ENCODE peak calls at places on chromosomes 3 and 15, in seven cellular contexts. Z is BJ; H is adrenal gland; V is GM23248; J is K562; X is hepatocyte; P is CD8-positive, alpha-beta memory T cell. C is an unnamed sample.

GRCh38 chr3:105222568-105223093 is 144.1 kb upstream of the ALCAM start:
- DNase-seq in Z (no peak), X (no peak), P (no peak), J (no peak), H (no peak), V (no peak), C (no peak)

GRCh38 chr3:53109190-53109589 is 21.0 kb downstream of the RFT1 start:
- DNase-seq in H (no peak), Z (peak; percentile 63), P (no peak), X (no peak), J (no peak), V (peak; percentile 89), C (peak; percentile 97)

GRCh38 chr15:89442671-89443307 is 53.6 kb downstream of the RHCG start:
- DNase-seq in Z (no peak), H (peak; percentile 53), J (peak; percentile 79), V (peak; percentile 67), P (no peak), X (peak; percentile 72), C (peak; percentile 33)

GRCh38 chr3:174302746-174303315 is 556.3 kb upstream of the NAALADL2 start:
- DNase-seq in V (no peak), P (no peak), X (no peak), H (no peak), J (no peak), Z (no peak), C (no peak)

GRCh38 chr3:185781759-185782158 is 43.1 kb downstream of the IGF2BP2 start:
- DNase-seq in V (peak; percentile 71), Z (no peak), P (no peak), J (no peak), H (no peak), X (no peak), C (peak; percentile 55)

GRCh38 chr15:29736745-29737023 is 85.6 kb downstream of the TJP1 start:
- DNase-seq in J (no peak), H (peak; percentile 50), P (no peak), Z (no peak), V (peak; percentile 23), X (peak; percentile 49), C (peak; percentile 81)

GRCh38 chr3:142087676-142088075 is 61.7 kb downstream of the TFDP2 start:
- DNase-seq in V (peak; percentile 78), J (no peak), Z (peak; percentile 28), H (no peak), X (no peak), P (no peak), C (peak; percentile 81)

GRCh38 chr3:154904328-154904727 is 175.8 kb upstream of the MME start:
- DNase-seq in H (no peak), P (no peak), V (peak; percentile 53), X (peak; percentile 13), Z (no peak), J (peak; percentile 7), C (peak; percentile 39)

GRCh38 chr15:92914103-92914499 is 14.0 kb downstream of the CHD2 start:
- DNase-seq in X (no peak), Z (no peak), P (no peak), H (no peak), V (no peak), J (no peak), C (no peak)
- H3K4me3 ChIP-seq in X (no peak overlapping the region), Z (no peak overlapping the region), P (peak overlapping the region; percentile 63), H (no peak overlapping the region), V (no peak overlapping the region), J (no peak overlapping the region), C (no peak overlapping the region)

DNA sequence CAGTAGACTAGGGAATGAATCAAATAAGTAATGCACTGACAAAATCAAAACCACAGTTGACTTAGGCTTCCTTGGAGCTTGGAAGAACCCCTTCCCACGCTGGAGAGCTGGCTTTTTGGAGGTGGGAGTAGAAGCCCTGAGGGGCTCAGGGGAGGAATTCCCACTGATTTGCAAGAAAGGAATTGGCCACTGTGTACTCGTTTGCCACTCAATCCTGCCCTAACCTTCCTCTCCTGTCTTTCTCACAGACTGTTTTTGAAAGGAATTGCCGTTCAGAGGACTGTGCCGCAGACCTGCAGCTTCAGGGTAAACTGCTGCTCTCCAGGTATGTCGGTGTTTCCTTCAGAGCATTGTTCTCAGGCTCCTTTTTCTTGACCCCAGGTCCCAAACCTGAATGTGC is 208.2 kb upstream of the CTDSPL start:
- DNase-seq in J (no peak), H (no peak), P (no peak), X (no peak), V (no peak), Z (no peak), C (no peak)
- H3K4me3 ChIP-seq in J (no peak overlapping the region), H (no peak overlapping the region), P (no peak overlapping the region), X (no peak overlapping the region), V (no peak overlapping the region), Z (no peak overlapping the region), C (no peak overlapping the region)

DNA sequence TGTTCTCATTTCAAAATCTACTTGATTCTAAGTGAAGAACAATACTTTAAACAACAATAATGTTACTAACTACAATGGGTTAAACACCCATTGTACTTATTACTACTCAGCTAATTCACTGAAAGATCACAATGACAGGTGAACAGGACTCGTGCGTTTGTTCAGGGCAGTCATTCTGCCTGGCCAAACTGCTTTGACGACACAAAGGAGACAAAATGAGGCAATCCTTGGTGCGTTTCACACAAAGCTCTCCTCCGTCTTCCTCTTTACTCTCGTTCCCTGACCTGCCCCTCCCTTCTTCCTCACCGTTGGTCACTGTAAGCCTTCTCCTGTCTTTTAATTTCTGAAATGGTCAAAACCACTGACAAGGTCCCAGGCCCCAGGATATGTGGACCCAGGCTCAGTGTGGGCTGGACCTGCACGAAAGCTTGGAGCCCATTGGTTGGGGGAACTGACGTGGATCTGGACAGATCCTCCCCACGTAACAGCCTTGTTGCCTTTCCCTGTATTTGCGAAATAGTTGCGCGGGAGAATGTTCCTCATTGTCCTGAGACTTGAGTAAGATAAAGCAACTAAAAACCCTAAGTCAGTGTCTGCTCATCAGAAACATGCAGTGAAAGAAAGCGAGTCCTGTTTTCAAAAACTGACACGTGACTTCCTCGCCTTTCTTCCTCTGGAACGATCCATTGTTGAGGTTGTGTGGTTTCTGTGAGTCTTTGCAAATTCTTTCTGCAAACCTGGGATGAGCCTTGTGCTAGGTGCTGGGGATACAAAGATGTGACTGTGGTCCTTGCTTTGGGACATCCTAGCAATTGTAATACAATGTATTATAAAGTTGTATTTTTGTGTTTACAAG is 147.1 kb upstream of the RGMA start:
- DNase-seq in Z (no peak), X (no peak), V (no peak), P (no peak), J (no peak), H (peak; percentile 64), C (no peak)
- H3K4me3 ChIP-seq in Z (no peak overlapping the region), X (no peak overlapping the region), V (no peak overlapping the region), P (peak overlapping the region; percentile 12), J (no peak overlapping the region), H (no peak overlapping the region), C (no peak overlapping the region)

GRCh38 chr3:157500232-157500631 is 3.0 kb downstream of the VEPH1 start:
- DNase-seq in V (no peak), P (no peak), X (no peak), H (no peak), Z (no peak), J (no peak), C (no peak)
- H3K4me3 ChIP-seq in V (no peak overlapping the region), P (no peak overlapping the region), X (peak overlapping the region; percentile 22), H (no peak overlapping the region), Z (no peak overlapping the region), J (no peak overlapping the region), C (no peak overlapping the region)

GRCh38 chr3:152380048-152380447 is 111.3 kb downstream of the MBNL1 start:
- DNase-seq in X (no peak), H (no peak), V (no peak), J (no peak), Z (no peak), P (no peak), C (no peak)
- H3K4me3 ChIP-seq in X (no peak overlapping the region), H (no peak overlapping the region), V (no peak overlapping the region), J (no peak overlapping the region), Z (no peak overlapping the region), P (no peak overlapping the region), C (no peak overlapping the region)

GRCh38 chr3:79954756-79955155 is 187.0 kb upstream of the ROBO1 start:
- DNase-seq in Z (no peak), H (no peak), P (no peak), V (no peak), J (no peak), X (no peak), C (peak; percentile 9)
- H3K4me3 ChIP-seq in Z (no peak overlapping the region), H (no peak overlapping the region), P (no peak overlapping the region), V (no peak overlapping the region), J (no peak overlapping the region), X (no peak overlapping the region), C (no peak overlapping the region)

C was measured in bronchial epithelial cell.